ENCODE peak calls at places on chromosomes 2 and 18, in six cellular contexts. J is effector memory CD8-positive, alpha-beta T cell; K is AG10803; Z is GDM1; U is endothelial cell of umbilical vein; A is fibroblast of lung. D is an unnamed sample.

GRCh38 chr2:100745630-100746029 is 74.3 kb upstream of the NPAS2 start:
- DNase-seq in K (no peak), A (no peak), J (no peak), U (no peak), Z (no peak), D (no peak)

GRCh38 chr2:15177103-15177502 is 384.0 kb downstream of the NBAS start:
- DNase-seq in K (no peak), A (peak; percentile 94), U (no peak), Z (no peak), J (peak; percentile 43), D (no peak)

GRCh38 chr2:69168144-69168813 is 155.3 kb downstream of the ANTXR1 start:
- DNase-seq in K (no peak), A (no peak), J (no peak), Z (no peak), U (no peak), D (no peak)

GRCh38 chr2:25276569-25277465 is 64.9 kb downstream of the DNMT3A start:
- DNase-seq in J (peak; percentile 77), A (peak; percentile 39), U (peak; percentile 61), Z (no peak), K (no peak), D (no peak)

GRCh38 chr2:230134496-230135073 is 65.9 kb upstream of the SLC16A14 start:
- DNase-seq in Z (no peak), A (peak; percentile 90), K (peak; percentile 51), J (no peak), U (peak; percentile 71), D (no peak)

GRCh38 chr2:45177870-45178269 is 168.6 kb upstream of the SIX2 start:
- DNase-seq in Z (no peak), U (no peak), A (peak; percentile 98), K (peak; percentile 100), J (no peak), D (no peak)

GRCh38 chr2:148338544-148338943 is 306.0 kb upstream of the EPC2 start:
- DNase-seq in K (peak; percentile 52), J (no peak), U (peak; percentile 83), A (peak; percentile 63), Z (no peak), D (no peak)

GRCh38 chr2:175854665-175855064 is 147.4 kb downstream of the LNPK start:
- DNase-seq in Z (no peak), K (peak; percentile 73), A (peak; percentile 51), U (no peak), J (no peak), D (no peak)

GRCh38 chr2:179335732-179336131 is 71.1 kb upstream of the SESTD1 start:
- DNase-seq in K (peak; percentile 37), J (no peak), A (peak; percentile 15), Z (no peak), U (no peak), D (no peak)

GRCh38 chr2:10405441-10405840 is 42.7 kb downstream of the ODC1 start:
- DNase-seq in K (peak; percentile 99), U (peak; percentile 86), Z (no peak), J (no peak), A (peak; percentile 96), D (no peak)

GRCh38 chr18:46329736-46330246 is 225.6 kb downstream of the HAUS1 start:
- DNase-seq in K (no peak), J (no peak), A (peak; percentile 6), Z (no peak), U (no peak), D (no peak)

GRCh38 chr2:169129703-169130243 is 60.4 kb downstream of the DHRS9 start:
- DNase-seq in J (no peak), A (no peak), Z (no peak), K (no peak), U (no peak), D (no peak)

GRCh38 chr2:200199576-200200263 is 106.8 kb upstream of the SPATS2L start:
- DNase-seq in K (no peak), A (peak; percentile 3), U (no peak), J (no peak), Z (no peak), D (no peak)

GRCh38 chr18:44130365-44130942 is 550.2 kb upstream of the SETBP1 start:
- DNase-seq in J (no peak), K (peak; percentile 25), U (peak; percentile 69), A (peak; percentile 31), Z (peak; percentile 58), D (no peak)

GRCh38 chr2:134081238-134081637 is 172.6 kb upstream of the MGAT5 start:
- DNase-seq in J (no peak), U (no peak), K (no peak), A (no peak), Z (no peak), D (no peak)

GRCh38 chr2:106126705-106127281 is 67.3 kb downstream of the UXS1 start:
- DNase-seq in J (no peak), U (no peak), Z (no peak), A (no peak), K (no peak), D (no peak)

GRCh38 chr2:73107211-73107926 is 5.4 kb downstream of the RAB11FIP5 start:
- DNase-seq in U (no peak), J (peak; percentile 24), Z (no peak), K (peak; percentile 65), A (no peak), D (no peak)

GRCh38 chr2:212266310-212266709 is 272.3 kb downstream of the ERBB4 start:
- DNase-seq in U (no peak), K (no peak), J (no peak), Z (no peak), A (no peak), D (no peak)

GRCh38 chr18:23992119-23992940 is 22.2 kb upstream of the TTC39C start:
- DNase-seq in U (no peak), Z (no peak), K (peak; percentile 72), A (peak; percentile 82), J (peak; percentile 52), D (no peak)

GRCh38 chr2:157874997-157875719 is 972 bp downstream of the ACVR1 start:
- DNase-seq in J (no peak), U (peak; percentile 58), A (peak; percentile 92), Z (no peak), K (peak; percentile 97), D (no peak)

GRCh38 chr2:238462782-238463396 is 36.2 kb downstream of the ASB1 start:
- DNase-seq in A (peak; percentile 42), J (peak; percentile 14), K (peak; percentile 62), Z (no peak), U (peak; percentile 63), D (peak; percentile 27)

GRCh38 chr2:182726473-182726872 is 10.4 kb downstream of the DNAJC10 start:
- DNase-seq in U (no peak), K (no peak), Z (no peak), J (no peak), A (no peak), D (no peak)

GRCh38 chr2:108377411-108377810 is 343 bp upstream of the SULT1C4 start:
- DNase-seq in K (no peak), Z (no peak), J (no peak), A (peak; percentile 13), U (no peak), D (no peak)

D was measured in CMK.